ENCODE peak calls at places on chromosome 19, in nine cellular contexts. C is left ventricle myocardium inferior; U is bronchial epithelial cell; X is lower leg skin; O is Calu3; F is CD4-positive, alpha-beta T cell; G is psoas muscle; T is MCF 10A; W is mammary epithelial cell. A is an unnamed sample.

GRCh38 chr19:6997679-6998445 is 23.4 kb downstream of the MBD3L2B start:
- DNase-seq in F (no peak), U (peak), W (peak), O (no peak), T (peak), G (no peak), C (no peak), X (no peak), A (no peak)

GRCh38 chr19:32675720-32676185 is at the start of gene RGS9BP:
- DNase-seq in O (peak), X (peak), T (peak), C (peak), W (no peak), F (peak), G (peak), U (peak), A (peak)

GRCh38 chr19:49556412-49557398 is 23.7 kb downstream of the NOSIP start:
- DNase-seq in X (no peak), U (no peak), G (no peak), F (no peak), O (no peak), W (no peak), T (no peak), C (no peak), A (no peak)

GRCh38 chr19:8438236-8438635 is 6.5 kb upstream of the HNRNPM start:
- DNase-seq in U (no peak), X (no peak), W (no peak), C (no peak), O (no peak), G (peak), F (no peak), T (no peak), A (no peak)

GRCh38 chr19:44608391-44608821 is 5.0 kb upstream of the IGSF23 start:
- DNase-seq in F (no peak), G (no peak), O (no peak), C (no peak), W (no peak), U (peak), T (peak), X (no peak), A (no peak)

GRCh38 chr19:18848860-18849661 is 17.3 kb downstream of the UPF1 start:
- DNase-seq in G (peak), O (no peak), T (no peak), X (peak), W (peak), U (no peak), F (no peak), C (peak), A (peak)

GRCh38 chr19:47446534-47447469 is 24.9 kb downstream of the SLC8A2 start:
- DNase-seq in U (peak), O (no peak), F (no peak), G (no peak), W (peak), X (no peak), T (no peak), C (no peak), A (no peak)

GRCh38 chr19:44512326-44513298 is 12.3 kb upstream of the ZNF180 start:
- DNase-seq in U (peak), X (no peak), O (peak), T (peak), W (peak), G (no peak), C (no peak), F (no peak), A (no peak)

GRCh38 chr19:38675611-38676010 is 28.2 kb downstream of the ACTN4 start:
- DNase-seq in F (no peak), U (no peak), W (no peak), G (peak), C (no peak), O (no peak), T (no peak), X (no peak), A (no peak)
- TF ChIP-seq CTCF in F (no peak), U (peak), W (no peak), G (no peak), C (no peak), O (no peak), T (no peak), X (no peak), A (peak)

DNA sequence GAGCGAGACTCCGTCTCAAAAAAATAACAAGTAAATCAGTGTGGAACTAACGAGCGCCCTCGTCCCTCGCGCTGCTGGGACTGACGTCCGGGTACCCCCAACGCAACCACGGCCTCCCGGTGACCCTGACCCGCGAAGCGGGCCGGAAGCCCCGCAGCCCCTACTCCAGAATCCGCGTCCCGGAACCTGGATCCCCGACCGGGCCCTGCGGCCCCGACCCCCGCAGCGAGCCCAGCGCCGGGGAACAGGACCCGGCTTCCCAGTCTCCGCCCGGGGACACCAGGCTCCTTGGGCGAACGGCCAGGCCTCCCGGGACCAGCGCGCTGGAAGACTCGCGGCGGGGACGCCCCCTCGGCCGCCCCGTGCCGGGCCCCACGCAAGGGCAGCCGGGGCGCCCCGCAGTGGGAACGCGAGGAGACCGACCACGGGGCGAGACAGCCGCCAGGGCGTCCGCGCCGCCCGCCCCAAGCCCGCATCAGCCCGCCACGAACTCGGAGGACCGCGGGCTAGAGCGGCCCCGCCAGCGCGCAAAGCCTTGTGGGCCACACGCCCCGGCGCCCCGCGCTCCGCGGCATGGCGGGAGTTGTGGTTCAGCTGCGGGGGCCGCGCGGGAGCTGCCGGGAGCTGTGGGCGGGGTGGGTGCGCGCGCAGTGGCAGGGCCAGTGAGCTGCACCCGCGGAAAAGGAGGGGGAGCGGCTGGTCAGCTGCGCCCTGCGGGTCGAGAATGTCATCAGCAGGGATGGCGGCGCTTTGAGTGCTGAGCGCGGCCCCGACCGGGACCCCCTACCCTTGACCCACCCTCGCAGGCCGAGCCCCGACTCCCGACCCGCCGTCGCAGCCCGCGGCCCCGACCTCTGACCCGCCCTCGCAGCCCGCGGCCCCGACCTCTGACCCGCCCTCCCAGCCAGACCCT is 7.5 kb upstream of the MADCAM1 start:
- DNase-seq in C (peak), U (peak), W (peak), F (peak), T (peak), X (peak), G (peak), O (peak), A (peak)
- TF ChIP-seq CTCF in C (no peak), U (no peak), W (no peak), F (no peak), T (no peak), X (no peak), G (no peak), O (no peak), A (no peak)

GRCh38 chr19:41364546-41365391 is 820 bp upstream of the B9D2 start:
- DNase-seq in X (no peak), G (no peak), O (no peak), W (no peak), T (no peak), U (no peak), F (no peak), C (no peak), A (peak)
- TF ChIP-seq CTCF in X (no peak), G (no peak), O (no peak), W (no peak), T (no peak), U (no peak), F (no peak), C (no peak), A (no peak)

GRCh38 chr19:2523630-2524311 is 47.8 kb downstream of the GADD45B start:
- DNase-seq in X (no peak), G (no peak), C (no peak), O (no peak), T (no peak), W (no peak), F (no peak), U (no peak), A (no peak)
- TF ChIP-seq CTCF in X (no peak), G (no peak), C (no peak), O (no peak), T (no peak), W (peak), F (no peak), U (no peak), A (no peak)

GRCh38 chr19:57436392-57436791 is 1.3 kb downstream of the ZNF749 start:
- DNase-seq in U (no peak), O (no peak), C (no peak), F (no peak), G (no peak), T (no peak), X (no peak), W (no peak), A (no peak)

GRCh38 chr19:57437931-57438330 is 2.8 kb downstream of the ZNF749 start:
- DNase-seq in X (no peak), T (no peak), C (no peak), G (no peak), W (no peak), F (no peak), U (no peak), O (no peak), A (no peak)

GRCh38 chr19:57435062-57435978 is at the start of gene ZNF749:
- DNase-seq in T (peak), G (peak), O (peak), F (peak), C (peak), X (peak), W (peak), U (peak), A (peak)

GRCh38 chr19:57438925-57439324 is 3.8 kb downstream of the ZNF749 start:
- DNase-seq in F (no peak), X (no peak), G (no peak), O (no peak), W (no peak), T (no peak), C (no peak), U (no peak), A (no peak)

DNA sequence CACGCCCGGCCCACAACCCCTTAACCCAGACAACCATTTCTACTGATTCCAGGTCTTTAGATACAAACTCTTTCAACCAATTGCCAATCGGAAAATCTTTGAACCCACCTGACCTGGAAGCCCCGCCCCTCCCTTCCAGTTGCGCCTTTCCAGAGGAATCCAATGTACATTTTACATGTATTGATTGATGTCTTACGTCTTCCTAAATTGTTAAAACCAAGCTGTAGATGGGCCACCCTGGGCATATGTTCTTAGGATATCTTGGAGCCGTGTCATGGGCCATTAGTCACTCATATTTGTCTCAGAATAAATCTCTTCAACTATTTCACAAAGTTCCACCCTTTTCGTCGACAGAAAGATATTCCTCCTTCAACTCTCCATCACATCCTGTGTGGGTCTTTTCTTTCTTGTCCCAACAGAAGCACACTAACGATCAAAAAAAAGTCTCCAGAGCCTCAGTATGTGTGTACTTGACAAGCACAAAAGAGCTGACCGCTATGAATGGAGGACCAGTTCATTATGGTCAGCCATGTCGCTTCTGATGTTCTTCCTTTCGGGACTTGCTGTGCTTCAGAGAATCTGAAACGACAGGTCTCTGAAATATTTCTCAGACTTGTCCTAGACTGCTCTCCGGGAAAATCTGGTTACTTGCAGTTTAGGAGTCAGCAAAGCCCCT is 601 bp upstream of the ZNF749 start:
- DNase-seq in G (no peak), F (no peak), C (no peak), T (no peak), U (peak), W (no peak), X (no peak), O (no peak), A (no peak)
- TF ChIP-seq CTCF in G (no peak), F (no peak), C (no peak), T (no peak), U (no peak), W (no peak), X (no peak), O (no peak), A (no peak)

DNA sequence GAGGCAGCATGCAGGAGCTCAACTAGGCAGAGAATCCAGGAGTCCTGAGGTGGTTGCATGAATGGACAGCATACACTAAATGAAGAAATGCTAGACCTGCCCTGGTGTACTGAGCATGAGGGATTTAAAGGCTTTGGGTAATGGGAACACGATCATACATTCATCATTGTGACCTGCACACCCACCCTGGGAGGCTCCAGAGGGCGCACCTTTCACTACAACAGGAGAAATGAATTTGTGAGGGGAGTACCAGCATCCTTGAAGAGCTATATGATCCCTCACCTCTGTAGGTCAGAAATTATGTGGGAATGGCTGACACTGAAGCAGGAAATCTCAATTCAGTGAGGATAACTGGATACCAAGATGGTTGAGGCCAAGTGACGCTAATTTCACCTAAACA is 8.9 kb downstream of the KLK2 start:
- DNase-seq in T (no peak), F (no peak), U (no peak), X (no peak), C (no peak), O (no peak), W (no peak), G (no peak), A (no peak)
- TF ChIP-seq CTCF in T (no peak), F (no peak), U (no peak), X (no peak), C (no peak), O (no peak), W (no peak), G (no peak), A (no peak)

GRCh38 chr19:10332158-10332964 is 968 bp downstream of the RAVER1 start:
- DNase-seq in O (no peak), G (no peak), T (no peak), U (no peak), F (no peak), X (no peak), C (no peak), W (no peak), A (no peak)
- TF ChIP-seq CTCF in O (no peak), G (no peak), T (no peak), U (peak), F (no peak), X (no peak), C (no peak), W (no peak), A (no peak)

A was measured in CD14-positive monocyte.